ENCODE peak calls at places on chromosome 19, in eight cellular contexts. H, X, V, E, D, Y, P and A are unnamed samples.

GRCh38 chr19:13985771-13986347 is 20.3 kb downstream of the RFX1 start:
- DNase-seq in V (no peak), X (no peak), D (no peak), P (no peak), H (no peak), E (no peak), Y (no peak), A (no peak)

GRCh38 chr19:43527860-43528622 is 1.0 kb upstream of the ETHE1 start:
- DNase-seq in H (no peak), Y (no peak), V (peak; percentile 24), E (no peak), P (no peak), D (peak; percentile 42), X (no peak), A (no peak)

GRCh38 chr19:33603377-33603776 is 18.4 kb upstream of the CHST8 start:
- DNase-seq in V (no peak), P (no peak), H (no peak), D (no peak), Y (no peak), X (no peak), E (no peak), A (no peak)

GRCh38 chr19:37981785-37982475 is 74.9 kb downstream of the SIPA1L3 start:
- DNase-seq in V (no peak), D (no peak), E (no peak), H (no peak), P (no peak), Y (no peak), X (peak; percentile 60), A (no peak)

GRCh38 chr19:8206147-8207087 is 2.8 kb upstream of the CERS4 start:
- DNase-seq in X (peak; percentile 54), E (no peak), V (no peak), D (no peak), P (no peak), Y (no peak), H (no peak), A (no peak)

GRCh38 chr19:33205531-33206260 is 11.6 kb downstream of the LRP3 start:
- DNase-seq in H (no peak), E (no peak), X (no peak), D (no peak), V (no peak), P (no peak), Y (no peak), A (no peak)

GRCh38 chr19:14440049-14440448 is 6.9 kb downstream of the PKN1 start:
- DNase-seq in P (no peak), V (no peak), Y (no peak), H (no peak), D (no peak), E (no peak), X (no peak), A (peak; percentile 52)

GRCh38 chr19:795691-796581 is 1.3 kb upstream of the PTBP1 start:
- DNase-seq in D (no peak), X (no peak), V (no peak), H (no peak), Y (no peak), P (no peak), E (no peak), A (no peak)

GRCh38 chr19:14146789-14147216 is 10.4 kb upstream of the ASF1B start:
- DNase-seq in E (no peak), P (no peak), H (no peak), Y (peak; percentile 94), V (peak; percentile 79), D (peak; percentile 80), X (no peak), A (peak; percentile 91)

GRCh38 chr19:13726323-13726722 is 38.0 kb upstream of the MRI1 start:
- DNase-seq in D (no peak), X (no peak), V (no peak), H (no peak), E (no peak), P (no peak), Y (no peak), A (no peak)

GRCh38 chr19:35451278-35452096 is 3.4 kb downstream of the FFAR2 start:
- DNase-seq in D (no peak), H (no peak), X (no peak), V (no peak), E (no peak), Y (no peak), P (no peak), A (no peak)

GRCh38 chr19:31408460-31409124 is 59.4 kb upstream of the TSHZ3 start:
- DNase-seq in V (peak; percentile 7), Y (peak; percentile 98), P (no peak), E (no peak), H (no peak), D (peak; percentile 98), X (peak; percentile 38), A (peak; percentile 58)

GRCh38 chr19:50002386-50002960 is 22.7 kb downstream of the VRK3 start:
- DNase-seq in H (no peak), P (no peak), D (peak; percentile 23), E (no peak), Y (no peak), X (no peak), V (no peak), A (no peak)

GRCh38 chr19:42528354-42529247 is at the start of gene CEACAM1:
- DNase-seq in H (no peak), D (no peak), E (peak; percentile 79), P (peak; percentile 75), Y (peak; percentile 53), X (peak; percentile 79), V (peak; percentile 49), A (no peak)

DNA sequence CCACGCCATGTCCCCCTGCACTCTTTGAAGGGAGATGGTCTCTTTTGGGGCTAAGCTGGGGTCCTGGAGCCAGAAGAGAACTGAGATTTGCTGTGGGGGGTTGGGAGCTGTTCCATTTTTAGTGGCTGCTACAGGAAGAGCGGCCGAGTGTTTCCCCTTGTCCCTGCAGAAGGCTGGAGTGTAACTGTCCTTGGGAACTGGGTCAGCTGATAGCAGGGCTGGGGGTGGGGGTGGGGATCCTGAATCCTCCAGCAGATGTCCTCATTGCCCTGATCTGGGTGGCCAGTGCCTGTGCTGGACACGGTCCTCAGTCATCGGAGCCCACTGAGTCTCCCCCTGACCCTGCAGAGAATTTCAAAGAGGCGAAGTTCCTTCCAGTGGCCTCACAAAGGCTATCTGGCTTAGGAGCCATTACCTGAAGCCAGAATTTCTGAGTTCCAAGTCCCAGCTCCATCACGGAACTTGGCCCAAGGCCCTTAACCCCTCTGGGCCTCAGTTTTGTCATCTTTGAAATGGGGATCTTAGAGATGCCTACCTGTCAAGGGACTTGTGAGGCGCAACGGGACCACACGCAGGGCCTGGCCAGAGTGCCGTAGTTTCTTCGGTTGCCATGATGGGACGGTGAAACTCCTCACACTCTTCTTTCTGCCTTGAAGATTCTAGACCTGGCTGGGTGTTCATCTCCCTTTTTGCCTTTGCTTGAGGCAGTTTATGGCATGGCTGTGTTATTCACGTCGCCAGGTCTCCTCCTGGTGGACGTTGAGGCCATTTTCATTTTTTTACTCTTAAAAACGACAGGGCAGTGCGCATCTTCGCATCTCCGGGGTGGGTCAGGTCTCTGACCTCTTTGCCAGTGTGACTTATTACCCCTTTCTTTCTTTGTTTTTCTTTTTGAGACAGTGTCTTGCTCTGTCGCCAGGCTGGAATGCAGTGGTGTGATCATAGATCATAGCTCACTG is 51.9 kb downstream of the DNM2 start:
- DNase-seq in Y (peak; percentile 42), D (peak; percentile 47), X (peak; percentile 72), V (peak; percentile 29), E (no peak), H (no peak), P (peak; percentile 76), A (peak; percentile 21)
- TF ChIP-seq CTCF in Y (peak; percentile 15), D (peak; percentile 33), X (peak; percentile 37), V (no peak), E (no peak), H (no peak), P (peak; percentile 80), A (peak; percentile 10)

GRCh38 chr19:11261902-11262839 is at the start of gene DOCK6:
- DNase-seq in E (peak; percentile 49), P (no peak), V (no peak), D (no peak), H (peak; percentile 24), X (peak; percentile 76), Y (no peak), A (peak; percentile 61)
- TF ChIP-seq CTCF in E (no peak), P (peak; percentile 56), V (peak; percentile 40), D (peak; percentile 55), H (peak; percentile 61), X (peak; percentile 64), Y (peak; percentile 41), A (peak; percentile 21)

DNA sequence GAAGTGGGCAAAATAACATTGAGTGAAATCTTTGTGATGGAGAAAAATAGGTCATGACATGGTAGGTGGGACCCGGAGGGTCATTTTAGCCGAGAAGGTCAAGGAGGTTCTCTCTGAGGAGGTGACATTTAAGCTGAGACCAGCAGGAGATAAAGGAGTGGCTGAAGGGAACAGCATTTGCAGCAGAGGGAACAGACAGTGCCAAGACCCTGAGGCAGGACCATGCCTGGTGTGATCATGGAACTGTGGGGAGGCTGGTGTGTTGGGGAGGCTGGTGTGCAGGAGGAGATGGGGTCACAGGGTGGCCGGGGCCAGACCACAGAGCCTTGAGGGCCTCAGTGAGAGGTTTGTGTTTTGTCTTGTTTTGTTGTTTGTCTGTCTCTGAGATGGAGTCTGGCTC is 59.4 kb upstream of the KLF2 start:
- DNase-seq in V (no peak), H (no peak), X (no peak), P (no peak), D (no peak), Y (no peak), E (no peak), A (no peak)
- TF ChIP-seq CTCF in V (no peak), H (no peak), X (no peak), P (no peak), D (no peak), Y (no peak), E (no peak), A (no peak)

GRCh38 chr19:5028229-5028886 is 59.4 kb downstream of the KDM4B start:
- DNase-seq in V (no peak), P (no peak), Y (no peak), D (no peak), X (no peak), E (no peak), H (no peak), A (no peak)

GRCh38 chr19:5030136-5030820 is 61.4 kb downstream of the KDM4B start:
- DNase-seq in D (no peak), V (no peak), E (no peak), P (no peak), X (no peak), Y (no peak), H (no peak), A (no peak)

GRCh38 chr19:5024282-5024681 is 55.4 kb downstream of the KDM4B start:
- DNase-seq in V (no peak), Y (no peak), P (no peak), H (no peak), D (no peak), E (no peak), X (no peak), A (no peak)

GRCh38 chr19:5025027-5025426 is 56.1 kb downstream of the KDM4B start:
- DNase-seq in E (no peak), P (no peak), X (no peak), H (no peak), Y (no peak), V (no peak), D (no peak), A (no peak)

DNA sequence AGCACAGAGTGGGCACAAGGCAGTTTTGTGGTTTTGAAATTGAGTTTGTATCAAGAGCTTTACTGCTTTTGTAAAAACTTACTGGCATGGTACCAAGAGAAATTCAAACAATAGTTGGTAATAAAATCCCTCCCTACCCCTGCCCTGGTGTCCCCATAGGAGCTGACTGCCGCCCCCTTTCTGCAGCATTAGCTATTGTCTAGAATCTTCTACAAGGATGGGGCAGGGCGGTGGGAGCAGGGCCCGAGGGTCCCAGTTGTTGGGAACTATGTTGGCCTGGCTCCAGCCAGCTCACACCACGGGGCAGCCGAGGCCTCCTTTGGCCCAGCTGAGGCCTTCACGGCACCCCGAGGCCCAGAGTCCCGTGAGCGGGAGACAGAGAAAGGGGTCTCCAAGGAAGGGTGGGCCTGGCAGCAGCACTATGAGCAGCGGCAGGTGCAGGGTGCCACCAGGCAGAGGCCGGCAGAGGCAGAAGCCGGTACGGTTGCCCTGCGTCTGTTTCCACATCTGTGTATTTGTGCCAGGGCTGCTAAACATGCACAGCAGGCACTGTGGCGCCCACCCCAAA is 57.9 kb downstream of the KDM4B start:
- DNase-seq in Y (peak; percentile 15), E (no peak), X (no peak), P (no peak), V (no peak), H (no peak), D (peak; percentile 31), A (no peak)
- TF ChIP-seq CTCF in Y (no peak), E (no peak), X (peak; percentile 21), P (no peak), V (peak; percentile 7), H (no peak), D (peak; percentile 30), A (no peak)